ENCODE peak calls at places on chromosomes 7 and 10, in seven cellular contexts. W, F, S, M, D, U and O are unnamed samples.

GRCh38 chr10:43980313-43980712 is 331.6 kb upstream of the ZNF32 start:
- DNase-seq in M (no peak), S (no peak), D (no peak), W (no peak), F (no peak), U (no peak), O (no peak)

GRCh38 chr10:62707810-62708209 is 96.7 kb upstream of the ADO start:
- DNase-seq in D (no peak), W (no peak), M (no peak), F (no peak), U (no peak), S (no peak), O (no peak)

GRCh38 chr7:116455009-116455408 is 44.5 kb upstream of the CAV2 start:
- DNase-seq in D (peak; percentile 70), S (peak; percentile 68), W (no peak), M (peak; percentile 45), U (peak; percentile 89), F (no peak), O (no peak)

GRCh38 chr10:104441601-104442000 is 88.0 kb downstream of the CFAP58 start:
- DNase-seq in S (peak; percentile 96), D (peak; percentile 93), W (no peak), U (peak; percentile 98), M (no peak), F (no peak), O (no peak)

GRCh38 chr7:154336295-154336694 is 284.1 kb downstream of the DPP6 start:
- DNase-seq in F (no peak), D (no peak), M (no peak), W (no peak), U (no peak), S (no peak), O (no peak)

GRCh38 chr7:78769551-78770101 is 683.8 kb downstream of the MAGI2 start:
- DNase-seq in F (no peak), S (no peak), U (peak; percentile 5), D (no peak), M (no peak), W (no peak), O (no peak)

GRCh38 chr7:2604608-2605174 is 27.1 kb upstream of the TTYH3 start:
- DNase-seq in F (no peak), S (no peak), D (no peak), W (no peak), U (no peak), M (no peak), O (no peak)

GRCh38 chr10:129993621-129994020 is 29.5 kb upstream of the EBF3 start:
- DNase-seq in S (no peak), U (peak; percentile 11), F (no peak), D (peak; percentile 73), M (no peak), W (no peak), O (no peak)

GRCh38 chr10:14330390-14331071 is at the start of gene FRMD4A:
- DNase-seq in U (no peak), D (no peak), S (no peak), W (no peak), M (no peak), F (no peak), O (peak; percentile 26)

GRCh38 chr7:116041615-116042014 is 11.1 kb upstream of the TFEC start:
- DNase-seq in S (no peak), U (no peak), F (no peak), W (no peak), M (no peak), D (no peak), O (no peak)

GRCh38 chr7:4212376-4212775 is 469.7 kb upstream of the FOXK1 start:
- DNase-seq in U (no peak), D (no peak), M (no peak), W (no peak), F (no peak), S (no peak), O (no peak)

GRCh38 chr10:124648738-124649137 is 95.4 kb downstream of the FAM53B start:
- DNase-seq in D (peak; percentile 76), F (peak; percentile 44), U (peak; percentile 82), S (peak; percentile 85), W (no peak), M (no peak), O (peak; percentile 85)

GRCh38 chr7:66296001-66296521 is 90.9 kb downstream of the TPST1 start:
- DNase-seq in U (peak; percentile 43), M (no peak), F (no peak), S (peak; percentile 48), W (no peak), D (no peak), O (no peak)

GRCh38 chr7:84161398-84161797 is 33.2 kb downstream of the SEMA3A start:
- DNase-seq in W (no peak), D (no peak), F (no peak), S (no peak), U (no peak), M (no peak), O (no peak)

GRCh38 chr7:36037121-36037662 is 115.9 kb upstream of the EEPD1 start:
- DNase-seq in M (no peak), U (peak; percentile 82), F (peak; percentile 73), W (no peak), D (no peak), S (peak; percentile 82), O (no peak)

GRCh38 chr10:52551036-52551435 is 221.5 kb downstream of the MBL2 start:
- DNase-seq in D (no peak), S (no peak), M (no peak), U (no peak), W (no peak), F (no peak), O (no peak)

GRCh38 chr7:99928994-99929729 is at the start of gene GJC3:
- DNase-seq in W (peak; percentile 71), D (peak; percentile 48), S (peak; percentile 33), F (peak; percentile 32), M (no peak), U (peak; percentile 65), O (peak; percentile 24)

GRCh38 chr7:124667754-124668153 is 97.8 kb downstream of the GPR37 start:
- DNase-seq in F (no peak), M (no peak), W (no peak), D (no peak), S (no peak), U (no peak), O (no peak)

GRCh38 chr7:124662937-124663336 is 102.7 kb downstream of the GPR37 start:
- DNase-seq in S (no peak), F (no peak), U (no peak), W (no peak), M (no peak), D (no peak), O (no peak)

GRCh38 chr7:124662372-124662771 is 103.2 kb downstream of the GPR37 start:
- DNase-seq in S (no peak), D (no peak), W (no peak), U (no peak), F (no peak), M (no peak), O (no peak)

GRCh38 chr7:124671976-124672375 is 93.6 kb downstream of the GPR37 start:
- DNase-seq in S (no peak), W (no peak), D (no peak), M (no peak), F (no peak), U (no peak), O (no peak)

DNA sequence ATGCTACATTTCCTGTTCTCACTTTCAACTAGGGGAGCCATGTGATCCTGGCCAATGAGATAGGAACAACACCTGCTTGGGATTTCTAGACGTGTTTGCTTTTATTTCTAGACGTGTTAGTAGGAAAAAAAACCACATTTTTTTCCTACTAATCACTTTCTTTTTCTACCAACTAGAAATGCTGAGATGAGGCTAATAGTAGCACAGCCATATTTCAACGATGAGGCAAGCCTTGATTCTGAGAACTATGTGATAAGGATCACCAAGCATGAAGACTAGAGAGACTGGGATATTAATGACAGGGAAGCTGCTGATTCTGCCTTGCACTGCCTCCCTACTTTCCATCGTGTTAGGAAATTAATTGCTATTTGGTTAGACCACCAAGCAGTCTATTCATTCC is 98.3 kb downstream of the GPR37 start:
- DNase-seq in U (no peak), W (no peak), F (no peak), M (no peak), S (no peak), D (no peak), O (no peak)
- H3K4me3 ChIP-seq in U (no peak overlapping the region), W (no peak overlapping the region), F (no peak overlapping the region), M (no peak overlapping the region), S (no peak overlapping the region), D (no peak overlapping the region), O (no peak overlapping the region)

GRCh38 chr10:73779018-73779417 is 2.8 kb upstream of the CHCHD1 start:
- DNase-seq in M (no peak), W (no peak), F (no peak), U (no peak), D (no peak), S (no peak), O (no peak)

GRCh38 chr10:73771722-73772279 is 10.0 kb upstream of the CHCHD1 start:
- DNase-seq in F (peak; percentile 91), D (peak; percentile 78), U (peak; percentile 28), W (peak; percentile 92), M (no peak), S (no peak), O (peak; percentile 93)

GRCh38 chr10:73772280-73773151 is 9.3 kb upstream of the CHCHD1 start:
- DNase-seq in F (peak; percentile 74), D (peak; percentile 87), W (peak; percentile 86), M (no peak), U (peak; percentile 84), S (peak; percentile 85), O (peak; percentile 83)

GRCh38 chr10:73773152-73773879 is 8.5 kb upstream of the CHCHD1 start:
- DNase-seq in U (peak; percentile 22), F (no peak), D (no peak), W (no peak), S (no peak), M (no peak), O (no peak)

GRCh38 chr10:73774637-73775036 is 7.2 kb upstream of the CHCHD1 start:
- DNase-seq in M (no peak), F (no peak), U (peak; percentile 39), W (no peak), D (no peak), S (no peak), O (no peak)
- TF ChIP-seq CTCF in M (no peak), F (no peak), U (no peak), W (no peak), D (no peak), S (no peak), O (no peak)

GRCh38 chr10:132448248-132448731 is 51.3 kb downstream of the PWWP2B start:
- DNase-seq in D (no peak), S (no peak), U (peak; percentile 17), M (peak; percentile 69), F (peak; percentile 65), W (peak; percentile 69), O (no peak)
- H3K4me3 ChIP-seq in D (no peak overlapping the region), S (no peak overlapping the region), U (no peak overlapping the region), M (no peak overlapping the region), F (no peak overlapping the region), W (no peak overlapping the region), O (no peak overlapping the region)

GRCh38 chr7:105583061-105583460 is 1.8 kb upstream of the EFCAB10 start:
- DNase-seq in F (no peak), W (no peak), M (no peak), S (no peak), D (no peak), U (no peak), O (no peak)

GRCh38 chr7:105577251-105577650 is 4.0 kb downstream of the EFCAB10 start:
- DNase-seq in F (no peak), S (no peak), D (no peak), M (no peak), W (no peak), U (no peak), O (no peak)

GRCh38 chr7:105581066-105581811 is at the start of gene EFCAB10:
- DNase-seq in W (peak; percentile 97), S (peak; percentile 60), M (peak; percentile 59), U (peak; percentile 48), D (peak; percentile 47), F (no peak), O (no peak)

GRCh38 chr7:105578496-105578895 is 2.8 kb downstream of the EFCAB10 start:
- DNase-seq in F (no peak), M (no peak), W (no peak), S (no peak), D (peak; percentile 18), U (peak; percentile 22), O (no peak)

GRCh38 chr7:105580022-105580740 is 1.1 kb downstream of the EFCAB10 start:
- DNase-seq in F (no peak), S (no peak), D (no peak), W (no peak), U (no peak), M (no peak), O (no peak)
- TF ChIP-seq CTCF in F (no peak), S (peak; percentile 30), D (no peak), W (peak; percentile 18), U (no peak), M (peak; percentile 86), O (no peak)